ENCODE peak calls at places on chromosomes 2 and 18, in eight cellular contexts. One of them, this sample, is unnamed.

GRCh38 chr2:8441986-8442385 is 239.9 kb upstream of the ID2 start:
- DNase-seq in hepatocyte: no peak
- DNase-seq in upper lobe of right lung: no peak
- DNase-seq in HFF-Myc: no peak
- DNase-seq in brain microvascular endothelial cell: no peak
- DNase-seq in tibial artery: no peak
- DNase-seq in heart left ventricle: no peak
- DNase-seq in adrenal gland: no peak
- DNase-seq in this sample: no peak

GRCh38 chr18:73947180-73947989 is 200.2 kb downstream of the FBXO15 start:
- DNase-seq in upper lobe of right lung: no peak
- DNase-seq in HFF-Myc: peak
- DNase-seq in adrenal gland: no peak
- DNase-seq in tibial artery: no peak
- DNase-seq in hepatocyte: no peak
- DNase-seq in brain microvascular endothelial cell: peak
- DNase-seq in heart left ventricle: no peak
- DNase-seq in this sample: no peak

GRCh38 chr2:169468841-169469240 is 10.5 kb upstream of the BBS5 start:
- DNase-seq in brain microvascular endothelial cell: no peak
- DNase-seq in tibial artery: no peak
- DNase-seq in HFF-Myc: no peak
- DNase-seq in hepatocyte: no peak
- DNase-seq in adrenal gland: no peak
- DNase-seq in upper lobe of right lung: no peak
- DNase-seq in heart left ventricle: no peak
- DNase-seq in this sample: no peak

GRCh38 chr18:27366151-27366550 is 181.0 kb upstream of the CHST9 start:
- DNase-seq in tibial artery: no peak
- DNase-seq in HFF-Myc: no peak
- DNase-seq in upper lobe of right lung: no peak
- DNase-seq in adrenal gland: no peak
- DNase-seq in hepatocyte: no peak
- DNase-seq in heart left ventricle: no peak
- DNase-seq in brain microvascular endothelial cell: no peak
- DNase-seq in this sample: no peak

GRCh38 chr2:190069936-190070696 is 7.6 kb upstream of the MSTN start:
- DNase-seq in HFF-Myc: peak
- DNase-seq in hepatocyte: peak
- DNase-seq in upper lobe of right lung: no peak
- DNase-seq in heart left ventricle: no peak
- DNase-seq in tibial artery: no peak
- DNase-seq in adrenal gland: peak
- DNase-seq in brain microvascular endothelial cell: peak
- DNase-seq in this sample: peak

GRCh38 chr2:23803965-23804542 is 122.9 kb downstream of the ATAD2B start:
- DNase-seq in tibial artery: no peak
- DNase-seq in hepatocyte: peak
- DNase-seq in upper lobe of right lung: peak
- DNase-seq in heart left ventricle: no peak
- DNase-seq in brain microvascular endothelial cell: peak
- DNase-seq in adrenal gland: no peak
- DNase-seq in HFF-Myc: peak
- DNase-seq in this sample: peak

GRCh38 chr18:29154758-29155725 is 978.1 kb upstream of the CDH2 start:
- DNase-seq in hepatocyte: peak
- DNase-seq in heart left ventricle: no peak
- DNase-seq in upper lobe of right lung: no peak
- DNase-seq in HFF-Myc: peak
- DNase-seq in adrenal gland: no peak
- DNase-seq in brain microvascular endothelial cell: peak
- DNase-seq in tibial artery: no peak
- DNase-seq in this sample: peak

GRCh38 chr2:141317986-141318385 is 812.8 kb downstream of the LRP1B start:
- DNase-seq in brain microvascular endothelial cell: no peak
- DNase-seq in tibial artery: no peak
- DNase-seq in heart left ventricle: no peak
- DNase-seq in hepatocyte: no peak
- DNase-seq in HFF-Myc: no peak
- DNase-seq in adrenal gland: no peak
- DNase-seq in upper lobe of right lung: no peak
- DNase-seq in this sample: no peak

GRCh38 chr2:70124983-70125480 is 37.8 kb downstream of the PCBP1 start:
- DNase-seq in heart left ventricle: peak
- DNase-seq in tibial artery: peak
- DNase-seq in brain microvascular endothelial cell: no peak
- DNase-seq in HFF-Myc: no peak
- DNase-seq in upper lobe of right lung: peak
- DNase-seq in adrenal gland: peak
- DNase-seq in hepatocyte: peak
- DNase-seq in this sample: peak

GRCh38 chr2:234981197-234982095 is 29.6 kb downstream of the SH3BP4 start:
- DNase-seq in heart left ventricle: peak
- DNase-seq in adrenal gland: peak
- DNase-seq in hepatocyte: peak
- DNase-seq in HFF-Myc: peak
- DNase-seq in tibial artery: peak
- DNase-seq in upper lobe of right lung: no peak
- DNase-seq in brain microvascular endothelial cell: peak
- DNase-seq in this sample: peak

GRCh38 chr2:180651596-180651995 is 328.8 kb upstream of the UBE2E3 start:
- DNase-seq in tibial artery: no peak
- DNase-seq in brain microvascular endothelial cell: no peak
- DNase-seq in hepatocyte: no peak
- DNase-seq in heart left ventricle: no peak
- DNase-seq in HFF-Myc: no peak
- DNase-seq in upper lobe of right lung: no peak
- DNase-seq in adrenal gland: no peak
- DNase-seq in this sample: no peak

GRCh38 chr2:86038291-86039081 is 67.2 kb downstream of the POLR1A start:
- DNase-seq in hepatocyte: no peak
- DNase-seq in adrenal gland: no peak
- DNase-seq in tibial artery: no peak
- DNase-seq in upper lobe of right lung: peak
- DNase-seq in heart left ventricle: peak
- DNase-seq in HFF-Myc: peak
- DNase-seq in brain microvascular endothelial cell: no peak
- DNase-seq in this sample: peak

GRCh38 chr2:182716665-182716990 is 571 bp downstream of the DNAJC10 start:
- DNase-seq in heart left ventricle: no peak
- DNase-seq in brain microvascular endothelial cell: no peak
- DNase-seq in HFF-Myc: no peak
- DNase-seq in tibial artery: no peak
- DNase-seq in upper lobe of right lung: peak
- DNase-seq in hepatocyte: peak
- DNase-seq in adrenal gland: no peak
- DNase-seq in this sample: no peak

GRCh38 chr2:209473930-209474419 is 50.1 kb downstream of the MAP2 start:
- DNase-seq in tibial artery: no peak
- DNase-seq in HFF-Myc: peak
- DNase-seq in upper lobe of right lung: no peak
- DNase-seq in heart left ventricle: no peak
- DNase-seq in hepatocyte: peak
- DNase-seq in brain microvascular endothelial cell: peak
- DNase-seq in adrenal gland: no peak
- DNase-seq in this sample: peak

GRCh38 chr2:85754313-85755095 is 713 bp downstream of the ATOH8 start:
- DNase-seq in tibial artery: no peak
- DNase-seq in hepatocyte: peak
- DNase-seq in adrenal gland: peak
- DNase-seq in brain microvascular endothelial cell: no peak
- DNase-seq in heart left ventricle: peak
- DNase-seq in HFF-Myc: no peak
- DNase-seq in upper lobe of right lung: peak
- DNase-seq in this sample: peak

GRCh38 chr2:28709101-28709500 is 42.5 kb upstream of the PPP1CB start:
- DNase-seq in upper lobe of right lung: peak
- DNase-seq in adrenal gland: no peak
- DNase-seq in brain microvascular endothelial cell: no peak
- DNase-seq in hepatocyte: peak
- DNase-seq in HFF-Myc: no peak
- DNase-seq in tibial artery: no peak
- DNase-seq in heart left ventricle: no peak
- DNase-seq in this sample: no peak

GRCh38 chr2:126990200-126990599 is 91.5 kb downstream of the TEX51 start:
- DNase-seq in upper lobe of right lung: no peak
- DNase-seq in heart left ventricle: no peak
- DNase-seq in HFF-Myc: no peak
- DNase-seq in brain microvascular endothelial cell: no peak
- DNase-seq in hepatocyte: no peak
- DNase-seq in tibial artery: no peak
- DNase-seq in adrenal gland: no peak
- DNase-seq in this sample: no peak

GRCh38 chr18:48629730-48630324 is 91.0 kb downstream of the CTIF start:
- DNase-seq in adrenal gland: peak
- DNase-seq in hepatocyte: peak
- DNase-seq in upper lobe of right lung: peak
- DNase-seq in heart left ventricle: no peak
- DNase-seq in tibial artery: no peak
- DNase-seq in HFF-Myc: peak
- DNase-seq in brain microvascular endothelial cell: peak
- DNase-seq in this sample: peak

GRCh38 chr2:59196511-59196910 is 955.4 kb upstream of the FANCL start:
- DNase-seq in HFF-Myc: no peak
- DNase-seq in hepatocyte: no peak
- DNase-seq in adrenal gland: no peak
- DNase-seq in brain microvascular endothelial cell: no peak
- DNase-seq in tibial artery: no peak
- DNase-seq in upper lobe of right lung: no peak
- DNase-seq in heart left ventricle: no peak
- DNase-seq in this sample: no peak

GRCh38 chr2:173823540-173823939 is 141.6 kb downstream of the SP3 start:
- DNase-seq in tibial artery: no peak
- DNase-seq in heart left ventricle: no peak
- DNase-seq in upper lobe of right lung: no peak
- DNase-seq in HFF-Myc: no peak
- DNase-seq in hepatocyte: no peak
- DNase-seq in adrenal gland: no peak
- DNase-seq in brain microvascular endothelial cell: no peak
- DNase-seq in this sample: no peak

GRCh38 chr2:191653669-191654402 is 24.1 kb upstream of the NABP1 start:
- DNase-seq in adrenal gland: no peak
- DNase-seq in HFF-Myc: no peak
- DNase-seq in brain microvascular endothelial cell: no peak
- DNase-seq in heart left ventricle: no peak
- DNase-seq in tibial artery: no peak
- DNase-seq in hepatocyte: no peak
- DNase-seq in upper lobe of right lung: no peak
- DNase-seq in this sample: no peak

GRCh38 chr2:191649519-191649918 is 28.4 kb upstream of the NABP1 start:
- DNase-seq in hepatocyte: no peak
- DNase-seq in adrenal gland: no peak
- DNase-seq in brain microvascular endothelial cell: no peak
- DNase-seq in tibial artery: no peak
- DNase-seq in HFF-Myc: no peak
- DNase-seq in heart left ventricle: no peak
- DNase-seq in upper lobe of right lung: no peak
- DNase-seq in this sample: no peak

GRCh38 chr2:191645807-191646611 is 31.9 kb upstream of the NABP1 start:
- DNase-seq in adrenal gland: no peak
- DNase-seq in tibial artery: no peak
- DNase-seq in hepatocyte: no peak
- DNase-seq in upper lobe of right lung: no peak
- DNase-seq in heart left ventricle: no peak
- DNase-seq in HFF-Myc: no peak
- DNase-seq in brain microvascular endothelial cell: no peak
- DNase-seq in this sample: no peak

GRCh38 chr2:191646612-191646902 is 31.4 kb upstream of the NABP1 start:
- DNase-seq in HFF-Myc: no peak
- DNase-seq in hepatocyte: no peak
- DNase-seq in adrenal gland: no peak
- DNase-seq in brain microvascular endothelial cell: no peak
- DNase-seq in upper lobe of right lung: no peak
- DNase-seq in tibial artery: no peak
- DNase-seq in heart left ventricle: no peak
- DNase-seq in this sample: peak

GRCh38 chr2:191650896-191651773 is 26.8 kb upstream of the NABP1 start:
- DNase-seq in adrenal gland: no peak
- DNase-seq in heart left ventricle: no peak
- DNase-seq in tibial artery: no peak
- DNase-seq in HFF-Myc: no peak
- DNase-seq in upper lobe of right lung: no peak
- DNase-seq in brain microvascular endothelial cell: no peak
- DNase-seq in hepatocyte: no peak
- DNase-seq in this sample: peak
- TF ChIP-seq CTCF in adrenal gland: no peak
- TF ChIP-seq CTCF in heart left ventricle: no peak
- TF ChIP-seq CTCF in tibial artery: no peak
- TF ChIP-seq CTCF in HFF-Myc: no peak
- TF ChIP-seq CTCF in upper lobe of right lung: no peak
- TF ChIP-seq CTCF in brain microvascular endothelial cell: no peak
- TF ChIP-seq CTCF in hepatocyte: no peak
- TF ChIP-seq CTCF in this sample: no peak

GRCh38 chr2:196750291-196750923 is 49.1 kb downstream of the GTF3C3 start:
- DNase-seq in brain microvascular endothelial cell: no peak
- DNase-seq in adrenal gland: no peak
- DNase-seq in heart left ventricle: no peak
- DNase-seq in tibial artery: no peak
- DNase-seq in HFF-Myc: no peak
- DNase-seq in upper lobe of right lung: no peak
- DNase-seq in hepatocyte: no peak
- DNase-seq in this sample: no peak

GRCh38 chr2:196745711-196746110 is 53.8 kb downstream of the GTF3C3 start:
- DNase-seq in brain microvascular endothelial cell: no peak
- DNase-seq in tibial artery: no peak
- DNase-seq in HFF-Myc: no peak
- DNase-seq in heart left ventricle: no peak
- DNase-seq in upper lobe of right lung: no peak
- DNase-seq in adrenal gland: no peak
- DNase-seq in hepatocyte: no peak
- DNase-seq in this sample: no peak

GRCh38 chr2:196748123-196748522 is 51.4 kb downstream of the GTF3C3 start:
- DNase-seq in tibial artery: no peak
- DNase-seq in brain microvascular endothelial cell: no peak
- DNase-seq in hepatocyte: no peak
- DNase-seq in adrenal gland: no peak
- DNase-seq in heart left ventricle: no peak
- DNase-seq in HFF-Myc: no peak
- DNase-seq in upper lobe of right lung: no peak
- DNase-seq in this sample: no peak

GRCh38 chr2:196750977-196751631 is 48.4 kb downstream of the GTF3C3 start:
- DNase-seq in heart left ventricle: no peak
- DNase-seq in hepatocyte: peak
- DNase-seq in HFF-Myc: peak
- DNase-seq in adrenal gland: peak
- DNase-seq in tibial artery: peak
- DNase-seq in upper lobe of right lung: no peak
- DNase-seq in brain microvascular endothelial cell: peak
- DNase-seq in this sample: peak
- H3K4me3 ChIP-seq in heart left ventricle: no peak
- H3K4me3 ChIP-seq in hepatocyte: no peak
- H3K4me3 ChIP-seq in HFF-Myc: no peak
- H3K4me3 ChIP-seq in adrenal gland: no peak
- H3K4me3 ChIP-seq in tibial artery: no peak
- H3K4me3 ChIP-seq in upper lobe of right lung: no peak
- H3K4me3 ChIP-seq in brain microvascular endothelial cell: no peak
- H3K4me3 ChIP-seq in this sample: no peak

GRCh38 chr18:3481696-3482210 is 31.8 kb downstream of the TGIF1 start:
- DNase-seq in tibial artery: no peak
- DNase-seq in upper lobe of right lung: no peak
- DNase-seq in brain microvascular endothelial cell: no peak
- DNase-seq in HFF-Myc: no peak
- DNase-seq in hepatocyte: peak
- DNase-seq in adrenal gland: no peak
- DNase-seq in heart left ventricle: no peak
- DNase-seq in this sample: peak
- TF ChIP-seq CTCF in tibial artery: peak
- TF ChIP-seq CTCF in upper lobe of right lung: peak
- TF ChIP-seq CTCF in brain microvascular endothelial cell: peak
- TF ChIP-seq CTCF in HFF-Myc: peak
- TF ChIP-seq CTCF in hepatocyte: peak
- TF ChIP-seq CTCF in adrenal gland: peak
- TF ChIP-seq CTCF in heart left ventricle: no peak
- TF ChIP-seq CTCF in this sample: peak

GRCh38 chr18:46475367-46475752 is 181.7 kb downstream of the LOXHD1 start:
- DNase-seq in upper lobe of right lung: no peak
- DNase-seq in heart left ventricle: no peak
- DNase-seq in tibial artery: no peak
- DNase-seq in brain microvascular endothelial cell: no peak
- DNase-seq in HFF-Myc: no peak
- DNase-seq in adrenal gland: no peak
- DNase-seq in hepatocyte: no peak
- DNase-seq in this sample: no peak
- H3K4me3 ChIP-seq in upper lobe of right lung: no peak
- H3K4me3 ChIP-seq in heart left ventricle: no peak
- H3K4me3 ChIP-seq in tibial artery: no peak
- H3K4me3 ChIP-seq in brain microvascular endothelial cell: no peak
- H3K4me3 ChIP-seq in HFF-Myc: no peak
- H3K4me3 ChIP-seq in adrenal gland: no peak
- H3K4me3 ChIP-seq in hepatocyte: no peak
- H3K4me3 ChIP-seq in this sample: no peak